ENCODE peak calls at places on chromosomes 12 and 14, in nine cellular contexts. One of them, this sample, is unnamed.

GRCh38 chr14:73381379-73382013 is 76.8 kb downstream of the NUMB start:
- DNase-seq in stimulated activated naive B cell treated with anti-CD40 and anti-IgM and Interleukin-4, amounts not matched to agents 10 μg/mL and 1 μg/mL and 100 μg/mL, for 72 hours: no peak
- DNase-seq in mucosa of descending colon: no peak
- DNase-seq in right cardiac atrium: no peak
- DNase-seq in NCI-H1105: no peak
- DNase-seq in ascending aorta: no peak
- DNase-seq in HS-27A: no peak
- DNase-seq in T47D: no peak
- DNase-seq in effector CD4-positive, alpha-beta T cell: no peak
- DNase-seq in this sample: no peak

GRCh38 chr14:100193417-100194357 is 34.2 kb upstream of the DEGS2 start:
- DNase-seq in stimulated activated naive B cell treated with anti-CD40 and anti-IgM and Interleukin-4, amounts not matched to agents 10 μg/mL and 1 μg/mL and 100 μg/mL, for 72 hours: no peak
- DNase-seq in mucosa of descending colon: peak; percentile 45
- DNase-seq in right cardiac atrium: peak; percentile 53
- DNase-seq in NCI-H1105: no peak
- DNase-seq in ascending aorta: no peak
- DNase-seq in HS-27A: no peak
- DNase-seq in T47D: no peak
- DNase-seq in effector CD4-positive, alpha-beta T cell: no peak
- DNase-seq in this sample: no peak

GRCh38 chr14:91202234-91202974 is 42.1 kb downstream of the GPR68 start:
- DNase-seq in stimulated activated naive B cell treated with anti-CD40 and anti-IgM and Interleukin-4, amounts not matched to agents 10 μg/mL and 1 μg/mL and 100 μg/mL, for 72 hours: no peak
- DNase-seq in mucosa of descending colon: no peak
- DNase-seq in right cardiac atrium: peak; percentile 82
- DNase-seq in NCI-H1105: no peak
- DNase-seq in ascending aorta: no peak
- DNase-seq in HS-27A: no peak
- DNase-seq in T47D: no peak
- DNase-seq in effector CD4-positive, alpha-beta T cell: no peak
- DNase-seq in this sample: no peak

GRCh38 chr12:124480469-124481256 is 86.7 kb downstream of the NCOR2 start:
- DNase-seq in stimulated activated naive B cell treated with anti-CD40 and anti-IgM and Interleukin-4, amounts not matched to agents 10 μg/mL and 1 μg/mL and 100 μg/mL, for 72 hours: peak; percentile 33
- DNase-seq in mucosa of descending colon: peak; percentile 66
- DNase-seq in right cardiac atrium: peak; percentile 90
- DNase-seq in NCI-H1105: no peak
- DNase-seq in ascending aorta: no peak
- DNase-seq in HS-27A: no peak
- DNase-seq in T47D: no peak
- DNase-seq in effector CD4-positive, alpha-beta T cell: no peak
- DNase-seq in this sample: no peak

GRCh38 chr14:81208489-81208888 is 12.3 kb downstream of the GTF2A1 start:
- DNase-seq in stimulated activated naive B cell treated with anti-CD40 and anti-IgM and Interleukin-4, amounts not matched to agents 10 μg/mL and 1 μg/mL and 100 μg/mL, for 72 hours: no peak
- DNase-seq in mucosa of descending colon: no peak
- DNase-seq in right cardiac atrium: no peak
- DNase-seq in NCI-H1105: no peak
- DNase-seq in ascending aorta: no peak
- DNase-seq in HS-27A: no peak
- DNase-seq in T47D: no peak
- DNase-seq in effector CD4-positive, alpha-beta T cell: no peak
- DNase-seq in this sample: no peak

GRCh38 chr14:75650253-75651058 is 10.2 kb downstream of the ERG28 start:
- DNase-seq in stimulated activated naive B cell treated with anti-CD40 and anti-IgM and Interleukin-4, amounts not matched to agents 10 μg/mL and 1 μg/mL and 100 μg/mL, for 72 hours: no peak
- DNase-seq in mucosa of descending colon: no peak
- DNase-seq in right cardiac atrium: no peak
- DNase-seq in NCI-H1105: no peak
- DNase-seq in ascending aorta: no peak
- DNase-seq in HS-27A: no peak
- DNase-seq in T47D: no peak
- DNase-seq in effector CD4-positive, alpha-beta T cell: no peak
- DNase-seq in this sample: no peak

GRCh38 chr12:11862794-11863193 is 207.9 kb upstream of the BCL2L14 start:
- DNase-seq in stimulated activated naive B cell treated with anti-CD40 and anti-IgM and Interleukin-4, amounts not matched to agents 10 μg/mL and 1 μg/mL and 100 μg/mL, for 72 hours: peak; percentile 5
- DNase-seq in mucosa of descending colon: no peak
- DNase-seq in right cardiac atrium: no peak
- DNase-seq in NCI-H1105: no peak
- DNase-seq in ascending aorta: no peak
- DNase-seq in HS-27A: no peak
- DNase-seq in T47D: no peak
- DNase-seq in effector CD4-positive, alpha-beta T cell: no peak
- DNase-seq in this sample: no peak

GRCh38 chr14:52299692-52300278 is 14.3 kb upstream of the PTGER2 start:
- DNase-seq in stimulated activated naive B cell treated with anti-CD40 and anti-IgM and Interleukin-4, amounts not matched to agents 10 μg/mL and 1 μg/mL and 100 μg/mL, for 72 hours: no peak
- DNase-seq in mucosa of descending colon: no peak
- DNase-seq in right cardiac atrium: no peak
- DNase-seq in NCI-H1105: peak; percentile 31
- DNase-seq in ascending aorta: no peak
- DNase-seq in HS-27A: peak; percentile 29
- DNase-seq in T47D: peak; percentile 50
- DNase-seq in effector CD4-positive, alpha-beta T cell: no peak
- DNase-seq in this sample: no peak

GRCh38 chr12:30792648-30793499 is 38.1 kb upstream of the CAPRIN2 start:
- DNase-seq in stimulated activated naive B cell treated with anti-CD40 and anti-IgM and Interleukin-4, amounts not matched to agents 10 μg/mL and 1 μg/mL and 100 μg/mL, for 72 hours: no peak
- DNase-seq in mucosa of descending colon: no peak
- DNase-seq in right cardiac atrium: no peak
- DNase-seq in NCI-H1105: no peak
- DNase-seq in ascending aorta: no peak
- DNase-seq in HS-27A: peak; percentile 45
- DNase-seq in T47D: no peak
- DNase-seq in effector CD4-positive, alpha-beta T cell: no peak
- DNase-seq in this sample: no peak